ENCODE peak calls at places on chromosomes 11 and 22, in five cellular contexts. J is adrenal gland, L is mammary epithelial cell, A is prostate gland, S is foreskin fibroblast. D is an unnamed sample.

GRCh38 chr11:36792870-36793541 is 195.0 kb upstream of the RAG2 start:
- DNase-seq in J (no peak), L (no peak), A (peak), S (no peak), D (no peak)

GRCh38 chr22:18975434-18976196 is 39.5 kb upstream of the PRODH start:
- DNase-seq in J (no peak), L (no peak), A (no peak), S (no peak), D (no peak)

GRCh38 chr22:29605236-29605850 is 1.9 kb downstream of the NF2 start:
- DNase-seq in J (no peak), L (no peak), A (no peak), S (no peak), D (no peak)

GRCh38 chr11:90737328-90738050 is 514.6 kb upstream of the CHORDC1 start:
- DNase-seq in J (no peak), L (no peak), A (no peak), S (no peak), D (no peak)

GRCh38 chr11:6757373-6757967 is 14.3 kb downstream of the OR2AG2 start:
- DNase-seq in J (peak), L (peak), A (peak), S (peak), D (peak)

GRCh38 chr11:1546536-1547466 is 25.3 kb downstream of the DUSP8 start:
- DNase-seq in J (no peak), L (peak), A (no peak), S (peak), D (no peak)

GRCh38 chr22:31139866-31140716 is at the start of gene PLA2G3:
- DNase-seq in J (no peak), L (no peak), A (peak), S (peak), D (peak)

GRCh38 chr11:114496915-114497314 is 57.6 kb downstream of the REXO2 start:
- DNase-seq in J (no peak), L (no peak), A (no peak), S (no peak), D (no peak)

GRCh38 chr22:31120230-31120629 is 2.5 kb upstream of the INPP5J start:
- DNase-seq in J (no peak), L (no peak), A (no peak), S (no peak), D (no peak)

GRCh38 chr11:33257160-33257896 is at the start of gene HIPK3:
- DNase-seq in J (peak), L (peak), A (peak), S (peak), D (peak)

GRCh38 chr11:120129570-120129969 is 8.3 kb downstream of the TRIM29 start:
- DNase-seq in J (no peak), L (no peak), A (no peak), S (no peak), D (no peak)

GRCh38 chr22:32265882-32266767 is 11.0 kb upstream of the SLC5A4 start:
- DNase-seq in J (peak), L (peak), A (peak), S (peak), D (peak)

GRCh38 chr22:31211504-31211861 is 615 bp upstream of the LIMK2 start:
- DNase-seq in J (no peak), L (no peak), A (no peak), S (no peak), D (no peak)

GRCh38 chr22:47288640-47289039 is 526.2 kb downstream of the TBC1D22A start:
- DNase-seq in J (no peak), L (no peak), A (no peak), S (no peak), D (no peak)

GRCh38 chr11:45715398-45715797 is 50.0 kb upstream of the CHST1 start:
- DNase-seq in J (no peak), L (no peak), A (no peak), S (no peak), D (no peak)

GRCh38 chr11:130858215-130858614 is 58.1 kb downstream of the SNX19 start:
- DNase-seq in J (no peak), L (no peak), A (no peak), S (no peak), D (no peak)

GRCh38 chr22:50474711-50475651 is at the start of gene SBF1:
- DNase-seq in J (peak), L (peak), A (peak), S (peak), D (peak)

GRCh38 chr11:94639901-94640721 is 72.9 kb downstream of the PIWIL4 start:
- DNase-seq in J (no peak), L (no peak), A (no peak), S (no peak), D (no peak)

GRCh38 chr11:73320786-73321325 is 12.8 kb downstream of the ARHGEF17 start:
- DNase-seq in J (no peak), L (peak), A (no peak), S (no peak), D (no peak)

GRCh38 chr22:20066617-20067383 is 13.2 kb upstream of the DGCR8 start:
- DNase-seq in J (no peak), L (no peak), A (no peak), S (no peak), D (no peak)

GRCh38 chr11:12472401-12473065 is 95.2 kb downstream of the PARVA start:
- DNase-seq in J (no peak), L (no peak), A (no peak), S (no peak), D (no peak)

GRCh38 chr22:41481131-41481830 is 12.4 kb downstream of the ACO2 start:
- DNase-seq in J (peak), L (no peak), A (no peak), S (peak), D (peak)

GRCh38 chr11:114892381-114893197 is 214.3 kb downstream of the NXPE2 start:
- DNase-seq in J (no peak), L (no peak), A (no peak), S (no peak), D (no peak)

GRCh38 chr11:70483077-70483861 is 84.9 kb downstream of the CTTN start:
- DNase-seq in J (peak), L (peak), A (no peak), S (peak), D (peak)

GRCh38 chr11:71934213-71934612 is 5.4 kb downstream of the RNF121 start:
- DNase-seq in J (no peak), L (no peak), A (no peak), S (no peak), D (no peak)
- TF ChIP-seq CTCF in J (no peak), L (no peak), A (no peak), S (no peak), D (no peak)

GRCh38 chr11:3057069-3057963 is at the start of gene CARS1:
- DNase-seq in J (peak), L (peak), A (peak), S (peak), D (peak)
- TF ChIP-seq CTCF in J (no peak), L (no peak), A (no peak), S (no peak), D (no peak)

GRCh38 chr11:44377121-44377520 is 67.2 kb upstream of the ALX4 start:
- DNase-seq in J (no peak), L (no peak), A (no peak), S (no peak), D (no peak)
- TF ChIP-seq CTCF in J (no peak), L (no peak), A (no peak), S (no peak), D (no peak)

GRCh38 chr11:76803811-76804600 is 20.9 kb downstream of the TSKU start:
- DNase-seq in J (peak), L (no peak), A (no peak), S (peak), D (no peak)

GRCh38 chr11:76806608-76807205 is 23.6 kb downstream of the TSKU start:
- DNase-seq in J (peak), L (no peak), A (no peak), S (no peak), D (no peak)

GRCh38 chr11:76806131-76806530 is 23.0 kb downstream of the TSKU start:
- DNase-seq in J (peak), L (no peak), A (no peak), S (no peak), D (no peak)

GRCh38 chr11:76807206-76807875 is 24.2 kb downstream of the TSKU start:
- DNase-seq in J (peak), L (peak), A (peak), S (peak), D (peak)

DNA sequence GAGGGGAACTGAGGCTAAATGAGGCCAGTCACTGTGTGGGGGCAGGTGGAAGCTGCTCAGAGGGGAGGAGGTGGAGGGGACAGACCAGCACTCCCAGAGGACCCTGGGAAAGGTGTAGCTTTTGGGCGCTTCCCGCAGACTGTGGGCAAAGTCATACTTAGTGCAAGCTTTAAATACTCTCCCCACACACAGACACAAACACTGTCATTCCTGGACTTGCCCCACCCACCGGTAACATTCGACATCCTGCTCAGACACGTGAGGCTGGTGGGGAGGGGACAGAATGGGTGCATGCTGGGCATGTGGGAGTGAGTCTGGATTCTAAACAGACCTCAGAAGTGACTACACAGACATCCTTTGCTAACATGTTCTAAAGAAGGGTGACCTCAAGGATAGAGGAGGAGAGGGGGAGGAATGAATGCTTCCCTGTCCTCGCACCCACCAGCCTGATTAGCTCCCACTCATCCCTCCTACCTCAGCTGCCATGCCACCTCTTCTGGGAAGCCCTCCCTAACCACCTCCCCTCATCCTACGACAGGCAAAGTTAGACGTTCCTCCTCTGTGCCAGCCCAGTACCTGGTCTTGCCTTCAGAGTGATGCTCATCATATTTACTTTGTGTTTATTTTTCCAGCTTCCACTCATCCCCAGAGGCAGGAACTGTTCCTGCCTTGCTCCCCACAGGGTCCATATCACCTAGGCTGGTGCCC is 22.2 kb downstream of the TSKU start:
- DNase-seq in J (peak), L (peak), A (no peak), S (no peak), D (no peak)
- TF ChIP-seq CTCF in J (no peak), L (no peak), A (no peak), S (no peak), D (no peak)